ENCODE peak calls at places on chromosomes 13 and 19, in four cellular contexts. One of them, this sample, is unnamed.
A peak's percentile ranks its signal among the peaks of the same experiment; 100 is the strongest.

GRCh38 chr19:10871711-10872550 is 578 bp downstream of the CARM1 start:
- DNase-seq in mucosa of descending colon: peak; percentile 75
- DNase-seq in AG04450: no peak
- DNase-seq in BE2C: peak; percentile 46
- DNase-seq in this sample: peak; percentile 77

GRCh38 chr19:54696766-54697165 is 27.5 kb upstream of the KIR3DL3 start:
- DNase-seq in AG04450: no peak
- DNase-seq in mucosa of descending colon: no peak
- DNase-seq in BE2C: no peak
- DNase-seq in this sample: no peak

GRCh38 chr13:113980489-113981064 is 6.7 kb upstream of the C13orf46 start:
- DNase-seq in AG04450: no peak
- DNase-seq in BE2C: no peak
- DNase-seq in mucosa of descending colon: peak; percentile 27
- DNase-seq in this sample: no peak

GRCh38 chr19:44718441-44719261 is 19.7 kb downstream of the CEACAM16 start:
- DNase-seq in BE2C: peak; percentile 70
- DNase-seq in mucosa of descending colon: peak; percentile 78
- DNase-seq in AG04450: peak; percentile 7
- DNase-seq in this sample: no peak

GRCh38 chr19:17797397-17798201 is 2.7 kb downstream of the B3GNT3 start:
- DNase-seq in AG04450: no peak
- DNase-seq in mucosa of descending colon: peak; percentile 88
- DNase-seq in BE2C: peak; percentile 47
- DNase-seq in this sample: no peak

GRCh38 chr13:40784540-40784939 is 4.9 kb upstream of the SLC25A15 start:
- DNase-seq in BE2C: no peak
- DNase-seq in AG04450: no peak
- DNase-seq in mucosa of descending colon: no peak
- DNase-seq in this sample: no peak

GRCh38 chr13:28494861-28495585 is at the start of gene FLT1:
- DNase-seq in BE2C: peak; percentile 47
- DNase-seq in AG04450: no peak
- DNase-seq in mucosa of descending colon: peak; percentile 40
- DNase-seq in this sample: peak; percentile 74

GRCh38 chr13:113116206-113116800 is 6.3 kb upstream of the F10 start:
- DNase-seq in BE2C: no peak
- DNase-seq in mucosa of descending colon: no peak
- DNase-seq in AG04450: no peak
- DNase-seq in this sample: no peak

GRCh38 chr13:95834134-95834765 is 157.3 kb downstream of the DNAJC3 start:
- DNase-seq in mucosa of descending colon: peak; percentile 70
- DNase-seq in AG04450: peak; percentile 15
- DNase-seq in BE2C: peak; percentile 71
- DNase-seq in this sample: peak; percentile 75

GRCh38 chr19:37999309-38000213 is 92.6 kb downstream of the SIPA1L3 start:
- DNase-seq in AG04450: peak; percentile 92
- DNase-seq in BE2C: no peak
- DNase-seq in mucosa of descending colon: no peak
- DNase-seq in this sample: peak; percentile 56

GRCh38 chr13:114110091-114110829 is 22.2 kb downstream of the RASA3 start:
- DNase-seq in mucosa of descending colon: peak; percentile 55
- DNase-seq in BE2C: peak; percentile 52
- DNase-seq in AG04450: no peak
- DNase-seq in this sample: peak; percentile 58

GRCh38 chr13:19910336-19911072 is 47.1 kb upstream of the ZMYM5 start:
- DNase-seq in mucosa of descending colon: peak; percentile 43
- DNase-seq in BE2C: no peak
- DNase-seq in AG04450: no peak
- DNase-seq in this sample: no peak

GRCh38 chr19:14081797-14082674 is 3.5 kb downstream of the C19orf67 start:
- DNase-seq in AG04450: no peak
- DNase-seq in mucosa of descending colon: peak; percentile 31
- DNase-seq in BE2C: no peak
- DNase-seq in this sample: peak; percentile 51

GRCh38 chr13:97434417-97435296 is 688 bp downstream of the RAP2A start:
- DNase-seq in BE2C: peak; percentile 53
- DNase-seq in AG04450: no peak
- DNase-seq in mucosa of descending colon: peak; percentile 71
- DNase-seq in this sample: peak; percentile 56

GRCh38 chr13:50230365-50230978 is 215.2 kb downstream of the KCNRG start:
- DNase-seq in mucosa of descending colon: no peak
- DNase-seq in BE2C: no peak
- DNase-seq in AG04450: no peak
- DNase-seq in this sample: no peak

GRCh38 chr13:46698015-46698414 is 98.9 kb downstream of the ESD start:
- DNase-seq in BE2C: no peak
- DNase-seq in mucosa of descending colon: no peak
- DNase-seq in AG04450: no peak
- DNase-seq in this sample: no peak

GRCh38 chr19:6352381-6353165 is 8.8 kb upstream of the CLPP start:
- DNase-seq in BE2C: no peak
- DNase-seq in mucosa of descending colon: no peak
- DNase-seq in AG04450: no peak
- DNase-seq in this sample: no peak

GRCh38 chr13:111051656-111052232 is 63.4 kb upstream of the ARHGEF7 start:
- DNase-seq in BE2C: peak; percentile 30
- DNase-seq in AG04450: no peak
- DNase-seq in mucosa of descending colon: no peak
- DNase-seq in this sample: no peak

GRCh38 chr19:30877591-30878230 is 471.5 kb downstream of the TSHZ3 start:
- DNase-seq in mucosa of descending colon: no peak
- DNase-seq in AG04450: no peak
- DNase-seq in BE2C: no peak
- DNase-seq in this sample: no peak

GRCh38 chr13:54449922-54450321 is 1421.3 kb downstream of the OLFM4 start:
- DNase-seq in mucosa of descending colon: no peak
- DNase-seq in BE2C: no peak
- DNase-seq in AG04450: no peak
- DNase-seq in this sample: no peak

GRCh38 chr13:100442095-100442832 is 146.3 kb downstream of the GGACT start:
- DNase-seq in AG04450: no peak
- DNase-seq in BE2C: no peak
- DNase-seq in mucosa of descending colon: no peak
- DNase-seq in this sample: no peak
- TF ChIP-seq CTCF in AG04450: no peak
- TF ChIP-seq CTCF in BE2C: no peak
- TF ChIP-seq CTCF in mucosa of descending colon: no peak
- TF ChIP-seq CTCF in this sample: no peak

GRCh38 chr19:33132425-33132824 is 511 bp downstream of the WDR88 start:
- DNase-seq in AG04450: no peak
- DNase-seq in mucosa of descending colon: no peak
- DNase-seq in BE2C: no peak
- DNase-seq in this sample: no peak
- TF ChIP-seq CTCF in AG04450: peak; percentile 23
- TF ChIP-seq CTCF in mucosa of descending colon: no peak
- TF ChIP-seq CTCF in BE2C: peak; percentile 28
- TF ChIP-seq CTCF in this sample: peak; percentile 22

GRCh38 chr19:2261438-2262172 is 5.4 kb upstream of the JSRP1 start:
- DNase-seq in mucosa of descending colon: peak; percentile 74
- DNase-seq in AG04450: no peak
- DNase-seq in BE2C: peak; percentile 53
- DNase-seq in this sample: peak; percentile 56
- TF ChIP-seq CTCF in mucosa of descending colon: peak; percentile 21
- TF ChIP-seq CTCF in AG04450: peak; percentile 53
- TF ChIP-seq CTCF in BE2C: peak; percentile 75
- TF ChIP-seq CTCF in this sample: peak; percentile 41

GRCh38 chr13:67416047-67416925 is 186.2 kb upstream of the PCDH9 start:
- DNase-seq in BE2C: peak; percentile 81
- DNase-seq in AG04450: peak; percentile 2
- DNase-seq in mucosa of descending colon: peak; percentile 27
- DNase-seq in this sample: peak; percentile 83
- TF ChIP-seq CTCF in BE2C: peak; percentile 99
- TF ChIP-seq CTCF in AG04450: peak; percentile 80
- TF ChIP-seq CTCF in mucosa of descending colon: no peak
- TF ChIP-seq CTCF in this sample: peak; percentile 82

GRCh38 chr13:27482996-27483395 is 32.6 kb upstream of the MTIF3 start:
- DNase-seq in mucosa of descending colon: no peak
- DNase-seq in AG04450: no peak
- DNase-seq in BE2C: no peak
- DNase-seq in this sample: no peak
- TF ChIP-seq CTCF in mucosa of descending colon: no peak
- TF ChIP-seq CTCF in AG04450: no peak
- TF ChIP-seq CTCF in BE2C: no peak
- TF ChIP-seq CTCF in this sample: no peak

GRCh38 chr19:51034704-51035103 is at the start of gene KLK12:
- DNase-seq in AG04450: no peak
- DNase-seq in BE2C: no peak
- DNase-seq in mucosa of descending colon: no peak
- DNase-seq in this sample: no peak

GRCh38 chr19:51040151-51040550 is 5.3 kb upstream of the KLK12 start:
- DNase-seq in mucosa of descending colon: no peak
- DNase-seq in BE2C: no peak
- DNase-seq in AG04450: no peak
- DNase-seq in this sample: no peak

GRCh38 chr19:51031220-51031879 is 3.5 kb downstream of the KLK12 start:
- DNase-seq in AG04450: no peak
- DNase-seq in mucosa of descending colon: no peak
- DNase-seq in BE2C: no peak
- DNase-seq in this sample: no peak

GRCh38 chr19:51031880-51032225 is 2.9 kb downstream of the KLK12 start:
- DNase-seq in AG04450: no peak
- DNase-seq in mucosa of descending colon: no peak
- DNase-seq in BE2C: no peak
- DNase-seq in this sample: no peak

DNA sequence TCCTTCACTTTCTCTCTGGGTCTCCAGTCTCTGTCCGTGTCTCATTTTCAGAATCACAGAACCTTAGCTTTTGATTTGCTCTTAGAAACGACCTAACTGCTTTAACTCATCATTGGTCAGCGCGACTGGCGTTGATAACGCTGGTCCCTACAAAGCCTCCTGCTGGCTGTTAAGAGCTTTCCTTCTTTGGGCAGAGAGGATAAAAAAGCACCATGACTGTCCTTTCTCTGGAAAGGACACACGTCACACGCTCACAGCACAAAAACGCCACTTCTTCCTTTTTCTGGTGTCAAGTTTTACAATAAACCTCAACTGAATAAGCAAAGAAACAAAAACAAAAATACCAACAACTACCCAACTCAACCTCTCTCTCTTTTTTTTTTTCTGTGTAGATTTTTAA is 1.7 kb upstream of the KLK12 start:
- DNase-seq in mucosa of descending colon: no peak
- DNase-seq in AG04450: no peak
- DNase-seq in BE2C: no peak
- DNase-seq in this sample: no peak
- TF ChIP-seq CTCF in mucosa of descending colon: no peak
- TF ChIP-seq CTCF in AG04450: no peak
- TF ChIP-seq CTCF in BE2C: no peak
- TF ChIP-seq CTCF in this sample: no peak

This sample was measured in glutamatergic neuron.